ENCODE peak calls at places on chromosomes 13 and 19, in ten cellular contexts. Z is right cardiac atrium; Q is Peyer's patch; S is CD4-positive, CD25-positive, alpha-beta regulatory T cell; L is CD4-positive, alpha-beta T cell; W is trophoblast cell; K is ascending aorta; B is CD8-positive, alpha-beta memory T cell; I is substantia nigra; V is stomach. A is an unnamed sample.

GRCh38 chr19:18832331-18833140 is 777 bp downstream of the UPF1 start:
- DNase-seq in L (no peak), Z (peak), W (peak), Q (no peak), V (no peak), B (no peak), I (no peak), K (no peak), S (peak), A (no peak)

GRCh38 chr13:32134241-32134801 is 102.7 kb downstream of the FRY start:
- DNase-seq in L (no peak), W (no peak), K (no peak), Q (no peak), S (no peak), V (no peak), I (no peak), Z (no peak), B (no peak), A (no peak)

GRCh38 chr19:6744381-6745288 is 5.2 kb downstream of the TRIP10 start:
- DNase-seq in W (peak), K (peak), B (no peak), Q (peak), V (peak), Z (peak), S (no peak), I (peak), L (no peak), A (peak)

GRCh38 chr13:107373551-107373950 is 805.6 kb upstream of the ARGLU1 start:
- DNase-seq in K (no peak), Z (no peak), I (no peak), Q (no peak), B (no peak), W (no peak), V (no peak), L (no peak), S (no peak), A (no peak)

GRCh38 chr13:110195547-110196485 is 111.1 kb downstream of the COL4A1 start:
- DNase-seq in Z (no peak), K (peak), V (no peak), B (no peak), Q (no peak), I (no peak), L (no peak), W (no peak), S (no peak), A (no peak)

GRCh38 chr13:55576389-55576788 is 1564.3 kb upstream of the PRR20A start:
- DNase-seq in K (no peak), I (no peak), Q (no peak), S (no peak), Z (no peak), L (no peak), V (no peak), B (no peak), W (no peak), A (no peak)

GRCh38 chr19:19552811-19553210 is 14.7 kb downstream of the CILP2 start:
- DNase-seq in B (no peak), Z (no peak), V (peak), I (no peak), Q (no peak), K (no peak), S (no peak), W (no peak), L (no peak), A (no peak)

GRCh38 chr13:100883453-100883852 is 208.9 kb upstream of the TMTC4 start:
- DNase-seq in V (no peak), I (no peak), Q (no peak), K (no peak), Z (no peak), W (no peak), S (no peak), L (no peak), B (no peak), A (no peak)

GRCh38 chr19:6125571-6125989 is 9.9 kb upstream of the ACSBG2 start:
- DNase-seq in I (no peak), K (peak), Q (peak), V (peak), W (peak), B (peak), S (peak), Z (no peak), L (peak), A (peak)

GRCh38 chr19:28010656-28011055 is 1202.3 kb downstream of the UQCRFS1 start:
- DNase-seq in I (no peak), K (no peak), Q (no peak), B (no peak), S (no peak), L (no peak), V (peak), Z (no peak), W (no peak), A (no peak)

GRCh38 chr19:47406711-47407416 is 12.5 kb downstream of the MEIS3 start:
- DNase-seq in V (no peak), B (no peak), K (no peak), S (no peak), Z (no peak), Q (no peak), I (no peak), L (no peak), W (peak), A (no peak)

GRCh38 chr13:32247887-32248286 is 67.3 kb downstream of the ZAR1L start:
- DNase-seq in V (no peak), L (no peak), B (no peak), K (no peak), I (no peak), Q (no peak), W (no peak), S (no peak), Z (no peak), A (no peak)

GRCh38 chr13:106401081-106401480 is 134.4 kb downstream of the EFNB2 start:
- DNase-seq in S (no peak), B (no peak), Z (no peak), I (no peak), W (no peak), K (no peak), V (no peak), L (no peak), Q (no peak), A (no peak)

GRCh38 chr13:49602005-49602404 is 16.6 kb upstream of the RCBTB1 start:
- DNase-seq in I (no peak), Q (no peak), B (no peak), V (no peak), S (no peak), K (no peak), Z (no peak), W (no peak), L (no peak), A (no peak)

GRCh38 chr13:38394777-38395504 is 45.3 kb downstream of the UFM1 start:
- DNase-seq in I (no peak), B (no peak), W (no peak), L (no peak), Z (no peak), K (no peak), V (no peak), S (no peak), Q (no peak), A (no peak)

GRCh38 chr19:33727331-33728028 is 69.2 kb upstream of the KCTD15 start:
- DNase-seq in Q (no peak), Z (no peak), L (no peak), W (no peak), V (no peak), K (no peak), S (no peak), B (no peak), I (no peak), A (no peak)

GRCh38 chr13:41496420-41497234 is 39.3 kb downstream of the RGCC start:
- DNase-seq in V (no peak), S (no peak), Z (no peak), I (no peak), L (no peak), Q (no peak), K (no peak), B (no peak), W (no peak), A (no peak)

GRCh38 chr13:39688699-39689405 is 33.4 kb downstream of the COG6 start:
- DNase-seq in Q (no peak), I (no peak), S (peak), B (no peak), K (no peak), V (no peak), L (no peak), Z (no peak), W (no peak), A (no peak)

GRCh38 chr13:78137404-78138142 is 218.9 kb upstream of the EDNRB start:
- DNase-seq in Z (no peak), B (no peak), Q (no peak), K (no peak), W (peak), V (no peak), L (no peak), S (peak), I (no peak), A (peak)

GRCh38 chr19:56089344-56089743 is 31.8 kb downstream of the ZNF787 start:
- DNase-seq in V (no peak), S (no peak), W (no peak), I (no peak), L (no peak), K (no peak), Q (no peak), Z (no peak), B (no peak), A (no peak)

GRCh38 chr19:48415395-48415794 is 21.9 kb downstream of the GRIN2D start:
- DNase-seq in K (peak), V (peak), B (peak), W (peak), I (peak), Z (peak), Q (peak), L (peak), S (peak), A (peak)

GRCh38 chr19:33403973-33404304 is 30.4 kb downstream of the CEBPG start:
- DNase-seq in V (no peak), S (no peak), W (no peak), K (no peak), L (no peak), I (no peak), B (peak), Z (no peak), Q (no peak), A (no peak)

GRCh38 chr13:57666554-57666953 is 35.0 kb downstream of the PCDH17 start:
- DNase-seq in Q (no peak), S (no peak), L (no peak), B (no peak), W (no peak), V (no peak), K (no peak), I (no peak), Z (no peak), A (no peak)

GRCh38 chr13:112711528-112712265 is 21.9 kb downstream of the ATP11A start:
- DNase-seq in V (peak), L (no peak), Z (peak), B (no peak), W (peak), S (peak), I (peak), K (peak), Q (peak), A (peak)

GRCh38 chr13:42354246-42355117 is 82.5 kb downstream of the AKAP11 start:
- DNase-seq in K (no peak), B (peak), Q (peak), W (no peak), Z (no peak), V (no peak), S (peak), I (no peak), L (peak), A (no peak)

GRCh38 chr19:38709119-38709518 is 35.2 kb downstream of the CAPN12 start:
- DNase-seq in I (no peak), W (no peak), B (no peak), S (no peak), K (no peak), Q (no peak), V (no peak), L (no peak), Z (no peak), A (no peak)

GRCh38 chr19:38708413-38709024 is 35.8 kb downstream of the CAPN12 start:
- DNase-seq in Q (no peak), I (no peak), W (no peak), B (no peak), K (no peak), Z (no peak), S (no peak), L (no peak), V (no peak), A (no peak)

GRCh38 chr19:38705197-38706019 is 38.9 kb downstream of the CAPN12 start:
- DNase-seq in Z (peak), W (no peak), K (no peak), Q (no peak), B (no peak), V (no peak), L (no peak), S (no peak), I (no peak), A (no peak)

GRCh38 chr19:38707512-38708114 is 36.7 kb downstream of the CAPN12 start:
- DNase-seq in Q (peak), K (no peak), V (peak), S (no peak), I (peak), L (no peak), W (no peak), Z (peak), B (no peak), A (no peak)

GRCh38 chr19:38706792-38707511 is 37.3 kb downstream of the CAPN12 start:
- DNase-seq in L (no peak), V (no peak), W (no peak), B (no peak), I (no peak), Q (no peak), K (no peak), S (no peak), Z (no peak), A (no peak)
- H3K27ac ChIP-seq in L (no peak), V (peak), W (no peak), B (no peak), I (peak), Q (peak), K (peak), S (no peak), Z (peak), A (peak)

GRCh38 chr13:44840131-44840530 is 149.1 kb downstream of the NUFIP1 start:
- DNase-seq in L (no peak), S (no peak), Z (no peak), K (no peak), B (no peak), W (no peak), Q (no peak), V (no peak), I (no peak), A (no peak)

GRCh38 chr13:44843403-44843802 is 145.9 kb downstream of the NUFIP1 start:
- DNase-seq in V (no peak), Q (no peak), I (no peak), W (no peak), B (no peak), Z (no peak), S (no peak), K (no peak), L (no peak), A (no peak)

GRCh38 chr13:44842158-44842557 is 147.1 kb downstream of the NUFIP1 start:
- DNase-seq in Q (no peak), L (no peak), V (no peak), W (no peak), I (no peak), K (no peak), Z (no peak), S (no peak), B (no peak), A (no peak)

GRCh38 chr13:44848956-44849748 is 140.1 kb downstream of the NUFIP1 start:
- DNase-seq in V (no peak), S (no peak), K (no peak), Q (no peak), I (no peak), L (no peak), B (no peak), Z (no peak), W (no peak), A (peak)

GRCh38 chr13:44844786-44845185 is 144.5 kb downstream of the NUFIP1 start:
- DNase-seq in L (no peak), V (no peak), K (no peak), Z (no peak), Q (no peak), S (no peak), I (no peak), B (no peak), W (no peak), A (no peak)
- H3K27ac ChIP-seq in L (no peak), V (no peak), K (no peak), Z (no peak), Q (no peak), S (no peak), I (no peak), B (no peak), W (no peak), A (no peak)

DNA sequence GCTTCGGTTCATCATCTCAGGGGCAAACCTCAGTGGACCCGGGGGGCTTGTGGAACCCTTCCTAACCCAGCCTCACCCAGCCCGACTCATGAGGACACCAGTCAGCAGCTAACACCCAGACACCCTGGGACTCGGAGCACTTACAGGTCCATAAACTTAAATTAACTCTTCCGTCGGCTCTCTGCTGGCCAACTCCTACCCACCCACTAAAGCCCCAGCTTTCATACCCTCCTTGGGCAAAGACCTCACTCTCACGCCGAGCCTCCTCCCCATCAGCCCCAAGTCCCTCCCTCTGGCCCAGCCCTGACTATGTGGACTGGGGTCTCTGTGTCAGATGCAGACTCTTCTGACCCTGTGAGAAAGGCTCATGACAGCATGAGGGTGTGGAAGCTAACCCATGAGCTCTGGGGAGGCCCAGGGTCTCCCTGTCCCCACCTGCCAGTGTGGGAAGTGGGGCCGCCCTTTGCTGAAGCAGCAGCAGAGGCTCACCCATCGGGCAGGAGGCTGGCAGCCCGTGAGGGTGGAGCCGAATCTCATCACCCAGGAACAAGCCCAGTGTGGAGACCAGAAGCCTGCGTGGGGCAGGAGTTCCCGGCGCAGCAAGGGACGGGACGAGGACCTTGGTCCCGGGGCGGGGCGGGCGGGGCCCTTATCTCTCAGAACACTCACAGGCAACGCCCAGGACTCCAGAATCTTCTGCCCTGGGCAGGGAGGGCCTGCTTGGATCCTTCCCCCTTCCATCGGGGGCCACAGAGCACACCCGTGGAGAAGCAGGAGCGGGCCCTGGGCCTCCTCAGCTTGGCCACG is 19.8 kb downstream of the TCF3 start:
- DNase-seq in L (no peak), W (no peak), Q (peak), I (no peak), V (no peak), S (no peak), Z (peak), B (no peak), K (no peak), A (no peak)
- H3K27ac ChIP-seq in L (no peak), W (no peak), Q (no peak), I (no peak), V (no peak), S (no peak), Z (no peak), B (peak), K (no peak), A (no peak)

GRCh38 chr19:15296353-15296752 is 36.0 kb downstream of the BRD4 start:
- DNase-seq in Q (no peak), S (no peak), B (no peak), I (no peak), Z (peak), W (no peak), V (no peak), K (no peak), L (no peak), A (no peak)

GRCh38 chr19:15296841-15297415 is 35.4 kb downstream of the BRD4 start:
- DNase-seq in I (no peak), Z (no peak), B (no peak), S (peak), W (no peak), L (no peak), V (no peak), K (no peak), Q (no peak), A (no peak)

GRCh38 chr19:15292847-15293582 is 39.3 kb downstream of the BRD4 start:
- DNase-seq in Q (no peak), L (no peak), S (peak), I (no peak), B (no peak), W (no peak), V (no peak), Z (no peak), K (no peak), A (no peak)

GRCh38 chr19:15293751-15294505 is 38.4 kb downstream of the BRD4 start:
- DNase-seq in Z (no peak), V (no peak), W (no peak), B (no peak), S (no peak), Q (no peak), I (no peak), K (no peak), L (no peak), A (no peak)

GRCh38 chr19:15294591-15294990 is 37.7 kb downstream of the BRD4 start:
- DNase-seq in Z (peak), I (no peak), B (no peak), V (no peak), K (no peak), Q (no peak), W (no peak), L (no peak), S (no peak), A (peak)
- H3K27ac ChIP-seq in Z (no peak), I (no peak), B (no peak), V (peak), K (peak), Q (no peak), W (no peak), L (no peak), S (no peak), A (no peak)

DNA sequence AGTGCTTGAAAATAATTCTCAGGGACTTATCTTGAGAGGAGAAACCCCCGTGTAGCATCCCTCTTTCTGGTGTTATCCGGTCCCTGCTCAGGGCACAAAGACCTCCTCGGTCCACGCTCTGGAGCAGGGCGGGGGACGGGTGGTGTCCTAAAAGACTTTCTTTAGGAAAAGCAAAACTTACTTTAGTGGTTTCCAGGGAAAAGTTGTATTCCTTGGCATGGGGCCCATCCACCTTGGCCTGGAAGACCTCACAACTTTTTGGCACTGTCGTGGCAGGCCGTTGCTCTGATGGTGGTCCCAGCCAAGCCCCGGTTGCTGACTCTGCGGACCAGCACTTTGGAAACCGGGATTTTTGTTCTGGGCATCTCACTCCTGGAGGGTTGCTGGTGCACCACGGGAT is 2.7 kb downstream of the AMER2 start:
- DNase-seq in V (no peak), K (no peak), I (no peak), W (no peak), B (no peak), L (no peak), S (no peak), Z (no peak), Q (no peak), A (no peak)
- H3K27ac ChIP-seq in V (no peak), K (no peak), I (peak), W (no peak), B (no peak), L (no peak), S (no peak), Z (no peak), Q (no peak), A (peak)

GRCh38 chr19:10881403-10882107 is 10.2 kb downstream of the CARM1 start:
- DNase-seq in I (no peak), V (no peak), L (no peak), S (no peak), Q (no peak), B (no peak), W (no peak), K (no peak), Z (peak), A (no peak)
- H3K27ac ChIP-seq in I (no peak), V (no peak), L (no peak), S (no peak), Q (no peak), B (no peak), W (peak), K (no peak), Z (peak), A (no peak)

DNA sequence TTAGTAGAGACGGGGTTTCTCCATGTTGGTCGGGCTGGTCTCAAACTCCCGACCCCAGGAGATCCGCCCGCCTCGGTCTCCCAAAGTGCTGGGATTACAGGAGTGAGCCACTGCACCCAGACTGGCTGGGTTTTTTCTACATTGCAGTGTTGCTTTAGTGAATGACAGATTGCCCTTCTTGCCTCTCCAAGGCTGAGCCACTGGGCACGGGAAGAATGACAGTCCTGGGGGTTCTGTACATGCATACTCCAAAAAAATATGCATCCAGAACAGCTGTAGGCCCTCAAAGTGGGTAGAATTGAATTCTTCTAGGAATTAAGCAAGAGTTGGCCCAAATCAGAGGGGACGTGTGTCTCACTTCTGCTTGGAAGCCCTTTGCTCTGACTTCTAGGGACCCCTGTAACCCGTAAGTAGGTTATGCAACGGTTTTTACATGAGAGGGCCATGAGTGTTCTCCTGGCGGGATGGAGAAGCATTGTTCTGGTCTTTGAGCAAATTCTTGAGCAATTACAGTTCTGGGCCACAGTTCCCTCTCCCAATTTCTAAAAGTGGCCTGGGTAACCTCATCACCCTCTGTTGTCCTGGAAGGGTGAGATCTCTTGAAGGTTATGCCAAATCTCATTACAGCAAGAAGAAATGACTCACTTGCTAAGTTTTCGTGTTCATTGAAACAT is 3.6 kb downstream of the ACTN4 start:
- DNase-seq in S (no peak), Z (peak), I (no peak), L (no peak), W (no peak), Q (no peak), B (no peak), K (peak), V (no peak), A (no peak)
- H3K27ac ChIP-seq in S (peak), Z (peak), I (peak), L (no peak), W (peak), Q (peak), B (peak), K (peak), V (peak), A (peak)